ENCODE peak calls at places on chromosome X, in seven cellular contexts. P, S, I, F, J, V and H are unnamed samples.

GRCh38 chrX:151754042-151754419 is 19.5 kb downstream of the CNGA2 start:
- DNase-seq in P (no peak), S (no peak), I (no peak), F (no peak), J (peak; percentile 55), V (no peak), H (no peak)

GRCh38 chrX:110310000-110310790 is 7.7 kb downstream of the AMMECR1 start:
- DNase-seq in P (no peak), S (no peak), I (no peak), F (no peak), J (no peak), V (no peak), H (no peak)

GRCh38 chrX:16148896-16149295 is 18.4 kb upstream of the MAGEB17 start:
- DNase-seq in P (no peak), S (no peak), I (no peak), F (no peak), J (no peak), V (no peak), H (no peak)

GRCh38 chrX:153457136-153457825 is 11.4 kb upstream of the TREX2 start:
- DNase-seq in P (no peak), S (no peak), I (no peak), F (no peak), J (no peak), V (no peak), H (no peak)

GRCh38 chrX:119685225-119686066 is 7.5 kb downstream of the SEPTIN6 start:
- DNase-seq in P (no peak), S (no peak), I (no peak), F (no peak), J (no peak), V (no peak), H (no peak)

GRCh38 chrX:150225266-150225665 is 137.9 kb upstream of the MAMLD1 start:
- DNase-seq in P (no peak), S (no peak), I (no peak), F (no peak), J (no peak), V (no peak), H (no peak)

GRCh38 chrX:8049827-8050226 is 121.2 kb downstream of the VCX2 start:
- DNase-seq in P (no peak), S (no peak), I (no peak), F (no peak), J (no peak), V (peak; percentile 32), H (no peak)

GRCh38 chrX:150935466-150935865 is 37.0 kb upstream of the CD99L2 start:
- DNase-seq in P (no peak), S (no peak), I (no peak), F (no peak), J (no peak), V (no peak), H (no peak)

GRCh38 chrX:128020701-128021100 is 31.5 kb downstream of the ACTRT1 start:
- DNase-seq in P (no peak), S (no peak), I (no peak), F (no peak), J (no peak), V (no peak), H (no peak)

GRCh38 chrX:10177620-10178019 is 20.8 kb downstream of the CLCN4 start:
- DNase-seq in P (no peak), S (no peak), I (no peak), F (no peak), J (peak; percentile 56), V (no peak), H (no peak)

GRCh38 chrX:46180258-46180687 is 364.9 kb downstream of the ZNF674 start:
- DNase-seq in P (no peak), S (no peak), I (peak; percentile 1), F (no peak), J (peak; percentile 79), V (no peak), H (no peak)

GRCh38 chrX:124421898-124422622 is 75.7 kb downstream of the SH2D1A start:
- DNase-seq in P (no peak), S (no peak), I (no peak), F (no peak), J (no peak), V (no peak), H (no peak)

GRCh38 chrX:96372313-96373046 is 312.2 kb upstream of the DIAPH2 start:
- DNase-seq in P (no peak), S (no peak), I (peak; percentile 63), F (no peak), J (peak; percentile 27), V (no peak), H (peak; percentile 4)

GRCh38 chrX:39144965-39145364 is 343.7 kb downstream of the MID1IP1 start:
- DNase-seq in P (no peak), S (no peak), I (no peak), F (no peak), J (no peak), V (no peak), H (no peak)

GRCh38 chrX:16946971-16947562 is 609 bp downstream of the REPS2 start:
- DNase-seq in P (peak; percentile 0), S (peak; percentile 3), I (peak; percentile 21), F (no peak), J (no peak), V (peak; percentile 53), H (peak; percentile 21)

GRCh38 chrX:40092808-40093435 is 4.8 kb downstream of the BCOR start:
- DNase-seq in P (no peak), S (no peak), I (no peak), F (no peak), J (no peak), V (no peak), H (no peak)

GRCh38 chrX:1443496-1444075 is 9.1 kb downstream of the ASMTL start:
- DNase-seq in P (no peak), S (no peak), I (no peak), F (peak; percentile 2), J (no peak), V (no peak), H (no peak)

GRCh38 chrX:106742831-106743230 is 16.3 kb downstream of the RNF128 start:
- DNase-seq in P (no peak), S (no peak), I (no peak), F (no peak), J (no peak), V (no peak), H (no peak)

GRCh38 chrX:41337140-41337539 is 3.2 kb downstream of the DDX3X start:
- DNase-seq in P (no peak), S (no peak), I (no peak), F (no peak), J (no peak), V (no peak), H (no peak)

GRCh38 chrX:8845060-8845459 is 43.9 kb upstream of the FAM9A start:
- DNase-seq in P (no peak), S (no peak), I (no peak), F (no peak), J (no peak), V (no peak), H (no peak)